ENCODE peak calls at places on chromosomes 11 and 22, in eight cellular contexts. One of them, this sample, is unnamed.

GRCh38 chr22:30969532-30970355 is 679 bp downstream of the TUG1 start:
- DNase-seq in kidney epithelial cell: no peak
- DNase-seq in Peyer's patch: peak
- DNase-seq in fibroblast of the aortic adventitia: peak
- DNase-seq in foreskin fibroblast: peak
- DNase-seq in fibroblast of pulmonary artery: peak
- DNase-seq in NB4: peak
- DNase-seq in cardiac muscle cell: peak
- DNase-seq in this sample: no peak

GRCh38 chr11:8233691-8234424 is 29.8 kb downstream of the LMO1 start:
- DNase-seq in kidney epithelial cell: peak
- DNase-seq in Peyer's patch: no peak
- DNase-seq in fibroblast of the aortic adventitia: no peak
- DNase-seq in foreskin fibroblast: peak
- DNase-seq in fibroblast of pulmonary artery: no peak
- DNase-seq in NB4: no peak
- DNase-seq in cardiac muscle cell: peak
- DNase-seq in this sample: no peak

GRCh38 chr11:36363361-36364272 is 67.5 kb downstream of the PRR5L start:
- DNase-seq in kidney epithelial cell: no peak
- DNase-seq in Peyer's patch: peak
- DNase-seq in fibroblast of the aortic adventitia: no peak
- DNase-seq in foreskin fibroblast: no peak
- DNase-seq in fibroblast of pulmonary artery: no peak
- DNase-seq in NB4: no peak
- DNase-seq in cardiac muscle cell: no peak
- DNase-seq in this sample: no peak

GRCh38 chr11:115084191-115084590 is 405.9 kb downstream of the NXPE2 start:
- DNase-seq in kidney epithelial cell: no peak
- DNase-seq in Peyer's patch: no peak
- DNase-seq in fibroblast of the aortic adventitia: no peak
- DNase-seq in foreskin fibroblast: no peak
- DNase-seq in fibroblast of pulmonary artery: no peak
- DNase-seq in NB4: no peak
- DNase-seq in cardiac muscle cell: no peak
- DNase-seq in this sample: peak

GRCh38 chr22:39880722-39881121 is 12.8 kb downstream of the ENTHD1 start:
- DNase-seq in kidney epithelial cell: no peak
- DNase-seq in Peyer's patch: no peak
- DNase-seq in fibroblast of the aortic adventitia: no peak
- DNase-seq in foreskin fibroblast: no peak
- DNase-seq in fibroblast of pulmonary artery: no peak
- DNase-seq in NB4: no peak
- DNase-seq in cardiac muscle cell: no peak
- DNase-seq in this sample: no peak

GRCh38 chr11:13983081-13983751 is 20.7 kb downstream of the SPON1 start:
- DNase-seq in kidney epithelial cell: no peak
- DNase-seq in Peyer's patch: no peak
- DNase-seq in fibroblast of the aortic adventitia: peak
- DNase-seq in foreskin fibroblast: peak
- DNase-seq in fibroblast of pulmonary artery: no peak
- DNase-seq in NB4: no peak
- DNase-seq in cardiac muscle cell: no peak
- DNase-seq in this sample: peak

GRCh38 chr22:39960791-39961746 is 872 bp downstream of the TMA7B start:
- DNase-seq in kidney epithelial cell: peak
- DNase-seq in Peyer's patch: peak
- DNase-seq in fibroblast of the aortic adventitia: peak
- DNase-seq in foreskin fibroblast: peak
- DNase-seq in fibroblast of pulmonary artery: peak
- DNase-seq in NB4: peak
- DNase-seq in cardiac muscle cell: peak
- DNase-seq in this sample: no peak

GRCh38 chr22:26348810-26349526 is 80.1 kb upstream of the ASPHD2 start:
- DNase-seq in kidney epithelial cell: no peak
- DNase-seq in Peyer's patch: no peak
- DNase-seq in fibroblast of the aortic adventitia: no peak
- DNase-seq in foreskin fibroblast: no peak
- DNase-seq in fibroblast of pulmonary artery: no peak
- DNase-seq in NB4: no peak
- DNase-seq in cardiac muscle cell: no peak
- DNase-seq in this sample: no peak

GRCh38 chr22:19553201-19553600 is 29.0 kb upstream of the CLDN5 start:
- DNase-seq in kidney epithelial cell: no peak
- DNase-seq in Peyer's patch: no peak
- DNase-seq in fibroblast of the aortic adventitia: no peak
- DNase-seq in foreskin fibroblast: no peak
- DNase-seq in fibroblast of pulmonary artery: no peak
- DNase-seq in NB4: no peak
- DNase-seq in cardiac muscle cell: no peak
- DNase-seq in this sample: no peak

GRCh38 chr11:71324788-71325417 is 72.5 kb upstream of the SHANK2 start:
- DNase-seq in kidney epithelial cell: no peak
- DNase-seq in Peyer's patch: peak
- DNase-seq in fibroblast of the aortic adventitia: no peak
- DNase-seq in foreskin fibroblast: no peak
- DNase-seq in fibroblast of pulmonary artery: no peak
- DNase-seq in NB4: no peak
- DNase-seq in cardiac muscle cell: no peak
- DNase-seq in this sample: no peak

GRCh38 chr22:31926969-31927368 is 17.4 kb upstream of the YWHAH start:
- DNase-seq in kidney epithelial cell: no peak
- DNase-seq in Peyer's patch: no peak
- DNase-seq in fibroblast of the aortic adventitia: no peak
- DNase-seq in foreskin fibroblast: no peak
- DNase-seq in fibroblast of pulmonary artery: no peak
- DNase-seq in NB4: no peak
- DNase-seq in cardiac muscle cell: no peak
- DNase-seq in this sample: no peak

GRCh38 chr11:81004576-81004975 is 1563.7 kb upstream of the TENM4 start:
- DNase-seq in kidney epithelial cell: no peak
- DNase-seq in Peyer's patch: no peak
- DNase-seq in fibroblast of the aortic adventitia: no peak
- DNase-seq in foreskin fibroblast: no peak
- DNase-seq in fibroblast of pulmonary artery: no peak
- DNase-seq in NB4: no peak
- DNase-seq in cardiac muscle cell: no peak
- DNase-seq in this sample: no peak

GRCh38 chr11:64805481-64805880 is 2.5 kb upstream of the MAP4K2 start:
- DNase-seq in kidney epithelial cell: no peak
- DNase-seq in Peyer's patch: no peak
- DNase-seq in fibroblast of the aortic adventitia: no peak
- DNase-seq in foreskin fibroblast: no peak
- DNase-seq in fibroblast of pulmonary artery: no peak
- DNase-seq in NB4: no peak
- DNase-seq in cardiac muscle cell: no peak
- DNase-seq in this sample: no peak

GRCh38 chr11:110431212-110432073 is 1.7 kb downstream of the FDX1 start:
- DNase-seq in kidney epithelial cell: no peak
- DNase-seq in Peyer's patch: no peak
- DNase-seq in fibroblast of the aortic adventitia: peak
- DNase-seq in foreskin fibroblast: no peak
- DNase-seq in fibroblast of pulmonary artery: peak
- DNase-seq in NB4: peak
- DNase-seq in cardiac muscle cell: peak
- DNase-seq in this sample: no peak

GRCh38 chr11:92955900-92956299 is 13.6 kb upstream of the MTNR1B start:
- DNase-seq in kidney epithelial cell: no peak
- DNase-seq in Peyer's patch: no peak
- DNase-seq in fibroblast of the aortic adventitia: no peak
- DNase-seq in foreskin fibroblast: no peak
- DNase-seq in fibroblast of pulmonary artery: no peak
- DNase-seq in NB4: no peak
- DNase-seq in cardiac muscle cell: no peak
- DNase-seq in this sample: no peak

GRCh38 chr22:23014250-23014649 is 56.1 kb upstream of the GNAZ start:
- DNase-seq in kidney epithelial cell: no peak
- DNase-seq in Peyer's patch: no peak
- DNase-seq in fibroblast of the aortic adventitia: no peak
- DNase-seq in foreskin fibroblast: no peak
- DNase-seq in fibroblast of pulmonary artery: no peak
- DNase-seq in NB4: no peak
- DNase-seq in cardiac muscle cell: no peak
- DNase-seq in this sample: no peak

GRCh38 chr22:48939441-48940265 is 888.0 kb downstream of the BRD1 start:
- DNase-seq in kidney epithelial cell: no peak
- DNase-seq in Peyer's patch: no peak
- DNase-seq in fibroblast of the aortic adventitia: no peak
- DNase-seq in foreskin fibroblast: no peak
- DNase-seq in fibroblast of pulmonary artery: no peak
- DNase-seq in NB4: no peak
- DNase-seq in cardiac muscle cell: no peak
- DNase-seq in this sample: no peak

GRCh38 chr11:123683616-123684170 is 29.3 kb upstream of the SCN3B start:
- DNase-seq in kidney epithelial cell: no peak
- DNase-seq in Peyer's patch: no peak
- DNase-seq in fibroblast of the aortic adventitia: no peak
- DNase-seq in foreskin fibroblast: no peak
- DNase-seq in fibroblast of pulmonary artery: no peak
- DNase-seq in NB4: no peak
- DNase-seq in cardiac muscle cell: no peak
- DNase-seq in this sample: no peak

GRCh38 chr11:76558891-76559290 is 111.7 kb downstream of the LRRC32 start:
- DNase-seq in kidney epithelial cell: no peak
- DNase-seq in Peyer's patch: no peak
- DNase-seq in fibroblast of the aortic adventitia: no peak
- DNase-seq in foreskin fibroblast: no peak
- DNase-seq in fibroblast of pulmonary artery: no peak
- DNase-seq in NB4: no peak
- DNase-seq in cardiac muscle cell: no peak
- DNase-seq in this sample: no peak

DNA sequence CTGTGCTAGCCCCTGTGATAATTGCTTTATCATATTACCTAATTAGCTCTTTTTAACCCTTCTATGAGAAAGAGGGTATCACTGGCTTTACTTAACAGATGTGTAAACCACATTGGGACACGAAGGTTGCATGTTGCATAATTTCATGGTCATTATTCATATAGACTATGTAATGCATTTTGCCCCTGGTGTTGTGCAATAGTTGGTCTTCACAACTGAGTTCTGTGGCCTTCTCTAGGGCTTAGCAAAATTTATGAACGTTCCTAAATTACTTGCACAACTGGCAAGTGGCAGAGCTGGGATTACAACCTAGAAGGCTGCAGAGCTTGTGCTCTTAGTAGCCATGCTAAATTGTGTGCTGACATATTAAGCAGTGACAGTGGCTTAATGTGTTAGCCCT is 34.6 kb upstream of the PDGFD start:
- DNase-seq in kidney epithelial cell: no peak
- DNase-seq in Peyer's patch: no peak
- DNase-seq in fibroblast of the aortic adventitia: peak
- DNase-seq in foreskin fibroblast: peak
- DNase-seq in fibroblast of pulmonary artery: peak
- DNase-seq in NB4: peak
- DNase-seq in cardiac muscle cell: peak
- DNase-seq in this sample: no peak
- TF ChIP-seq CTCF in kidney epithelial cell: no peak
- TF ChIP-seq CTCF in Peyer's patch: no peak
- TF ChIP-seq CTCF in fibroblast of the aortic adventitia: no peak
- TF ChIP-seq CTCF in foreskin fibroblast: no peak
- TF ChIP-seq CTCF in fibroblast of pulmonary artery: no peak
- TF ChIP-seq CTCF in NB4: no peak
- TF ChIP-seq CTCF in cardiac muscle cell: no peak
- TF ChIP-seq CTCF in this sample: no peak

GRCh38 chr11:68722143-68722542 is 29.2 kb downstream of the TESMIN start:
- DNase-seq in kidney epithelial cell: no peak
- DNase-seq in Peyer's patch: no peak
- DNase-seq in fibroblast of the aortic adventitia: no peak
- DNase-seq in foreskin fibroblast: no peak
- DNase-seq in fibroblast of pulmonary artery: no peak
- DNase-seq in NB4: no peak
- DNase-seq in cardiac muscle cell: no peak
- DNase-seq in this sample: no peak

GRCh38 chr11:68724293-68724692 is 27.0 kb downstream of the TESMIN start:
- DNase-seq in kidney epithelial cell: no peak
- DNase-seq in Peyer's patch: no peak
- DNase-seq in fibroblast of the aortic adventitia: no peak
- DNase-seq in foreskin fibroblast: no peak
- DNase-seq in fibroblast of pulmonary artery: no peak
- DNase-seq in NB4: peak
- DNase-seq in cardiac muscle cell: no peak
- DNase-seq in this sample: no peak

DNA sequence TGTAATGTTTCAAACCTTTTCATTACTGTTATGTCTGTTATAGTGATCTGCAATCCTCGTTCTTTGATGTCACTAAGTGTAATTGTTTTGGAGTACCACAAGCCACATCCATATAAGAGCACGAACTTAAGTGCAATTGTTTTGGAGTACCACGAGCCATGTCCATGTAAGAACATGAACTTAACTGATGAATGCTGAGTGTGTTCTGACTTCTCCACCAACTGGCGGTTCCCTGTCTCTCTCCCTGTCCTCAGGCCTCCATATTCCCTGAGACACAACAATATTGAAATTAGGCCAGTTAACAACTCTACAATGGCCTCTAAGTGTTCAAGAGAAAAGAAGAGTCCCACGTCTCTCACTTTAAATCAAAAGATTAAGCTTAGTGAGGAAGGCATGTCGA is 23.5 kb downstream of the TESMIN start:
- DNase-seq in kidney epithelial cell: no peak
- DNase-seq in Peyer's patch: no peak
- DNase-seq in fibroblast of the aortic adventitia: no peak
- DNase-seq in foreskin fibroblast: no peak
- DNase-seq in fibroblast of pulmonary artery: peak
- DNase-seq in NB4: peak
- DNase-seq in cardiac muscle cell: no peak
- DNase-seq in this sample: no peak
- TF ChIP-seq CTCF in kidney epithelial cell: no peak
- TF ChIP-seq CTCF in Peyer's patch: no peak
- TF ChIP-seq CTCF in fibroblast of the aortic adventitia: no peak
- TF ChIP-seq CTCF in foreskin fibroblast: peak
- TF ChIP-seq CTCF in fibroblast of pulmonary artery: peak
- TF ChIP-seq CTCF in NB4: no peak
- TF ChIP-seq CTCF in cardiac muscle cell: no peak
- TF ChIP-seq CTCF in this sample: no peak

GRCh38 chr11:46049325-46049860 is 71.9 kb downstream of the PHF21A start:
- DNase-seq in kidney epithelial cell: no peak
- DNase-seq in Peyer's patch: no peak
- DNase-seq in fibroblast of the aortic adventitia: no peak
- DNase-seq in foreskin fibroblast: no peak
- DNase-seq in fibroblast of pulmonary artery: no peak
- DNase-seq in NB4: no peak
- DNase-seq in cardiac muscle cell: no peak
- DNase-seq in this sample: no peak
- TF ChIP-seq CTCF in kidney epithelial cell: no peak
- TF ChIP-seq CTCF in Peyer's patch: no peak
- TF ChIP-seq CTCF in fibroblast of the aortic adventitia: no peak
- TF ChIP-seq CTCF in foreskin fibroblast: no peak
- TF ChIP-seq CTCF in fibroblast of pulmonary artery: no peak
- TF ChIP-seq CTCF in NB4: no peak
- TF ChIP-seq CTCF in cardiac muscle cell: no peak
- TF ChIP-seq CTCF in this sample: no peak

DNA sequence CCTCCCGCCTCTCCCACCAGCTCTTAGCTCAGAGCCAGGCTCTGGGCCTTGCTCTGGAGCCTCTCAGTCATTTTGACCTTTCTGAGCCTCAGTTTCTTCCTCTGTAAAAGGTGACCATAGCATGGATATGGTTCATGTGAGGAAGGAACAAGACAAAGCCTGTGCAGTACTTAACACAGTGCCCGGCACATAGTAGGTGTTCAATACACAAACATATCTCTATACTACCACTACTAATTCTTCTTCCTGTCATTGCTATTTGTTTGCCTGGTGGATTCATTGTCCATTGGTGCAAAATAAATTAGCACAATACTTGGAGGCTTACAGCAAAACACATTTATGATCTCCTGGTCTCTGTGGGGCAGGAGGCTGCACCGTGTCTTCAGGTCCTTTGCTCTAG is 21.6 kb upstream of the MPPED1 start:
- DNase-seq in kidney epithelial cell: no peak
- DNase-seq in Peyer's patch: no peak
- DNase-seq in fibroblast of the aortic adventitia: no peak
- DNase-seq in foreskin fibroblast: no peak
- DNase-seq in fibroblast of pulmonary artery: no peak
- DNase-seq in NB4: no peak
- DNase-seq in cardiac muscle cell: no peak
- DNase-seq in this sample: no peak
- TF ChIP-seq CTCF in kidney epithelial cell: no peak
- TF ChIP-seq CTCF in Peyer's patch: no peak
- TF ChIP-seq CTCF in fibroblast of the aortic adventitia: no peak
- TF ChIP-seq CTCF in foreskin fibroblast: no peak
- TF ChIP-seq CTCF in fibroblast of pulmonary artery: no peak
- TF ChIP-seq CTCF in NB4: no peak
- TF ChIP-seq CTCF in cardiac muscle cell: no peak
- TF ChIP-seq CTCF in this sample: no peak

This sample was measured in nephron progenitor cell.